ENCODE peak calls at places on chromosome 16, in six cellular contexts. One of them, this sample, is unnamed.

GRCh38 chr16:86522639-86523038 is 12.3 kb downstream of the FOXF1 start:
- DNase-seq in AG10803: no peak
- DNase-seq in ovary: peak
- DNase-seq in HepG2: no peak
- DNase-seq in fibroblast of villous mesenchyme: no peak
- DNase-seq in PC-3: no peak
- DNase-seq in this sample: no peak

GRCh38 chr16:55126456-55126855 is 195.8 kb downstream of the IRX5 start:
- DNase-seq in AG10803: no peak
- DNase-seq in ovary: no peak
- DNase-seq in HepG2: no peak
- DNase-seq in fibroblast of villous mesenchyme: no peak
- DNase-seq in PC-3: no peak
- DNase-seq in this sample: no peak

GRCh38 chr16:53775106-53775820 is 71.3 kb downstream of the FTO start:
- DNase-seq in AG10803: no peak
- DNase-seq in ovary: no peak
- DNase-seq in HepG2: no peak
- DNase-seq in fibroblast of villous mesenchyme: peak
- DNase-seq in PC-3: no peak
- DNase-seq in this sample: no peak

GRCh38 chr16:76583466-76583865 is 306.3 kb downstream of the CNTNAP4 start:
- DNase-seq in AG10803: no peak
- DNase-seq in ovary: no peak
- DNase-seq in HepG2: no peak
- DNase-seq in fibroblast of villous mesenchyme: no peak
- DNase-seq in PC-3: peak
- DNase-seq in this sample: peak

GRCh38 chr16:23434380-23434779 is 18.6 kb downstream of the COG7 start:
- DNase-seq in AG10803: peak
- DNase-seq in ovary: no peak
- DNase-seq in HepG2: peak
- DNase-seq in fibroblast of villous mesenchyme: peak
- DNase-seq in PC-3: peak
- DNase-seq in this sample: peak

GRCh38 chr16:57762365-57763289 is 27.1 kb downstream of the KATNB1 start:
- DNase-seq in AG10803: no peak
- DNase-seq in ovary: no peak
- DNase-seq in HepG2: no peak
- DNase-seq in fibroblast of villous mesenchyme: no peak
- DNase-seq in PC-3: no peak
- DNase-seq in this sample: no peak

GRCh38 chr16:22183901-22184614 is 21.8 kb downstream of the SDR42E2 start:
- DNase-seq in AG10803: no peak
- DNase-seq in ovary: no peak
- DNase-seq in HepG2: no peak
- DNase-seq in fibroblast of villous mesenchyme: no peak
- DNase-seq in PC-3: no peak
- DNase-seq in this sample: no peak

GRCh38 chr16:48583075-48584065 is 26.6 kb downstream of the N4BP1 start:
- DNase-seq in AG10803: peak
- DNase-seq in ovary: no peak
- DNase-seq in HepG2: no peak
- DNase-seq in fibroblast of villous mesenchyme: peak
- DNase-seq in PC-3: no peak
- DNase-seq in this sample: peak

GRCh38 chr16:13120557-13120956 is 219.2 kb downstream of the SHISA9 start:
- DNase-seq in AG10803: no peak
- DNase-seq in ovary: no peak
- DNase-seq in HepG2: no peak
- DNase-seq in fibroblast of villous mesenchyme: no peak
- DNase-seq in PC-3: no peak
- DNase-seq in this sample: no peak

GRCh38 chr16:50440531-50440930 is 71.7 kb upstream of the BRD7 start:
- DNase-seq in AG10803: no peak
- DNase-seq in ovary: no peak
- DNase-seq in HepG2: no peak
- DNase-seq in fibroblast of villous mesenchyme: no peak
- DNase-seq in PC-3: no peak
- DNase-seq in this sample: no peak

GRCh38 chr16:80804451-80805383 is at the start of gene CDYL2:
- DNase-seq in AG10803: peak
- DNase-seq in ovary: no peak
- DNase-seq in HepG2: no peak
- DNase-seq in fibroblast of villous mesenchyme: peak
- DNase-seq in PC-3: peak
- DNase-seq in this sample: no peak

GRCh38 chr16:81626181-81626674 is 152.9 kb upstream of the PLCG2 start:
- DNase-seq in AG10803: peak
- DNase-seq in ovary: no peak
- DNase-seq in HepG2: no peak
- DNase-seq in fibroblast of villous mesenchyme: no peak
- DNase-seq in PC-3: peak
- DNase-seq in this sample: peak

GRCh38 chr16:25014500-25015147 is 545 bp downstream of the ARHGAP17 start:
- DNase-seq in AG10803: peak
- DNase-seq in ovary: peak
- DNase-seq in HepG2: peak
- DNase-seq in fibroblast of villous mesenchyme: peak
- DNase-seq in PC-3: peak
- DNase-seq in this sample: peak

GRCh38 chr16:4315185-4316102 is at the start of gene GLIS2:
- DNase-seq in AG10803: peak
- DNase-seq in ovary: peak
- DNase-seq in HepG2: no peak
- DNase-seq in fibroblast of villous mesenchyme: peak
- DNase-seq in PC-3: peak
- DNase-seq in this sample: peak

GRCh38 chr16:46715769-46716305 is 26.4 kb downstream of the ORC6 start:
- DNase-seq in AG10803: peak
- DNase-seq in ovary: no peak
- DNase-seq in HepG2: no peak
- DNase-seq in fibroblast of villous mesenchyme: no peak
- DNase-seq in PC-3: no peak
- DNase-seq in this sample: peak

GRCh38 chr16:68704232-68704867 is 32.7 kb upstream of the CDH1 start:
- DNase-seq in AG10803: peak
- DNase-seq in ovary: peak
- DNase-seq in HepG2: peak
- DNase-seq in fibroblast of villous mesenchyme: peak
- DNase-seq in PC-3: peak
- DNase-seq in this sample: peak

GRCh38 chr16:80433617-80434016 is 107.2 kb upstream of the DYNLRB2 start:
- DNase-seq in AG10803: no peak
- DNase-seq in ovary: no peak
- DNase-seq in HepG2: no peak
- DNase-seq in fibroblast of villous mesenchyme: no peak
- DNase-seq in PC-3: peak
- DNase-seq in this sample: peak

GRCh38 chr16:788399-789126 is at the start of gene CHTF18:
- DNase-seq in AG10803: peak
- DNase-seq in ovary: peak
- DNase-seq in HepG2: peak
- DNase-seq in fibroblast of villous mesenchyme: peak
- DNase-seq in PC-3: peak
- DNase-seq in this sample: peak

GRCh38 chr16:69711115-69711740 is 15.1 kb downstream of the NQO1 start:
- DNase-seq in AG10803: no peak
- DNase-seq in ovary: peak
- DNase-seq in HepG2: no peak
- DNase-seq in fibroblast of villous mesenchyme: peak
- DNase-seq in PC-3: peak
- DNase-seq in this sample: peak

GRCh38 chr16:55495616-55496289 is 13.1 kb upstream of the LPCAT2 start:
- DNase-seq in AG10803: peak
- DNase-seq in ovary: no peak
- DNase-seq in HepG2: peak
- DNase-seq in fibroblast of villous mesenchyme: peak
- DNase-seq in PC-3: no peak
- DNase-seq in this sample: peak

GRCh38 chr16:397135-397661 is at the start of gene NME4:
- DNase-seq in AG10803: no peak
- DNase-seq in ovary: peak
- DNase-seq in HepG2: no peak
- DNase-seq in fibroblast of villous mesenchyme: no peak
- DNase-seq in PC-3: peak
- DNase-seq in this sample: no peak

GRCh38 chr16:12462690-12463646 is 340.7 kb downstream of the CPPED1 start:
- DNase-seq in AG10803: peak
- DNase-seq in ovary: no peak
- DNase-seq in HepG2: no peak
- DNase-seq in fibroblast of villous mesenchyme: peak
- DNase-seq in PC-3: no peak
- DNase-seq in this sample: peak

GRCh38 chr16:30637952-30638351 is 12.8 kb upstream of the PRR14 start:
- DNase-seq in AG10803: peak
- DNase-seq in ovary: no peak
- DNase-seq in HepG2: peak
- DNase-seq in fibroblast of villous mesenchyme: peak
- DNase-seq in PC-3: peak
- DNase-seq in this sample: peak

GRCh38 chr16:82899731-82900454 is 273.1 kb downstream of the CDH13 start:
- DNase-seq in AG10803: peak
- DNase-seq in ovary: no peak
- DNase-seq in HepG2: no peak
- DNase-seq in fibroblast of villous mesenchyme: no peak
- DNase-seq in PC-3: no peak
- DNase-seq in this sample: no peak

GRCh38 chr16:87552772-87553171 is 49.5 kb upstream of the JPH3 start:
- DNase-seq in AG10803: no peak
- DNase-seq in ovary: no peak
- DNase-seq in HepG2: no peak
- DNase-seq in fibroblast of villous mesenchyme: no peak
- DNase-seq in PC-3: peak
- DNase-seq in this sample: no peak

GRCh38 chr16:55261301-55261700 is 62.7 kb upstream of the IRX6 start:
- DNase-seq in AG10803: no peak
- DNase-seq in ovary: no peak
- DNase-seq in HepG2: no peak
- DNase-seq in fibroblast of villous mesenchyme: no peak
- DNase-seq in PC-3: no peak
- DNase-seq in this sample: no peak

GRCh38 chr16:87017388-87018012 is 299.7 kb downstream of the C16orf95 start:
- DNase-seq in AG10803: peak
- DNase-seq in ovary: no peak
- DNase-seq in HepG2: no peak
- DNase-seq in fibroblast of villous mesenchyme: peak
- DNase-seq in PC-3: peak
- DNase-seq in this sample: peak

GRCh38 chr16:85653226-85653917 is 35.4 kb downstream of the GINS2 start:
- DNase-seq in AG10803: no peak
- DNase-seq in ovary: no peak
- DNase-seq in HepG2: no peak
- DNase-seq in fibroblast of villous mesenchyme: no peak
- DNase-seq in PC-3: no peak
- DNase-seq in this sample: no peak

GRCh38 chr16:55184052-55184451 is 140.0 kb upstream of the IRX6 start:
- DNase-seq in AG10803: no peak
- DNase-seq in ovary: no peak
- DNase-seq in HepG2: no peak
- DNase-seq in fibroblast of villous mesenchyme: no peak
- DNase-seq in PC-3: no peak
- DNase-seq in this sample: no peak

GRCh38 chr16:69100046-69100765 is 5.2 kb upstream of the HAS3 start:
- DNase-seq in AG10803: no peak
- DNase-seq in ovary: no peak
- DNase-seq in HepG2: no peak
- DNase-seq in fibroblast of villous mesenchyme: no peak
- DNase-seq in PC-3: no peak
- DNase-seq in this sample: no peak

GRCh38 chr16:49048557-49048956 is 233.1 kb downstream of the CBLN1 start:
- DNase-seq in AG10803: no peak
- DNase-seq in ovary: no peak
- DNase-seq in HepG2: peak
- DNase-seq in fibroblast of villous mesenchyme: no peak
- DNase-seq in PC-3: peak
- DNase-seq in this sample: no peak

GRCh38 chr16:4200000-4200780 is 41.7 kb downstream of the SRL start:
- DNase-seq in AG10803: peak
- DNase-seq in ovary: peak
- DNase-seq in HepG2: peak
- DNase-seq in fibroblast of villous mesenchyme: peak
- DNase-seq in PC-3: peak
- DNase-seq in this sample: peak

GRCh38 chr16:69829338-69829737 is 67.2 kb downstream of the WWP2 start:
- DNase-seq in AG10803: no peak
- DNase-seq in ovary: no peak
- DNase-seq in HepG2: no peak
- DNase-seq in fibroblast of villous mesenchyme: no peak
- DNase-seq in PC-3: no peak
- DNase-seq in this sample: no peak

GRCh38 chr16:15897834-15898254 is 9.4 kb upstream of the CEP20 start:
- DNase-seq in AG10803: peak
- DNase-seq in ovary: no peak
- DNase-seq in HepG2: no peak
- DNase-seq in fibroblast of villous mesenchyme: peak
- DNase-seq in PC-3: peak
- DNase-seq in this sample: peak

GRCh38 chr16:57377080-57377841 is 5.0 kb downstream of the CX3CL1 start:
- DNase-seq in AG10803: no peak
- DNase-seq in ovary: no peak
- DNase-seq in HepG2: peak
- DNase-seq in fibroblast of villous mesenchyme: peak
- DNase-seq in PC-3: peak
- DNase-seq in this sample: no peak

GRCh38 chr16:35788381-35788780 is 2329.0 kb downstream of the TP53TG3F start:
- DNase-seq in AG10803: no peak
- DNase-seq in ovary: no peak
- DNase-seq in HepG2: no peak
- DNase-seq in fibroblast of villous mesenchyme: no peak
- DNase-seq in PC-3: no peak
- DNase-seq in this sample: no peak
- H3K4me3 ChIP-seq in AG10803: no peak
- H3K4me3 ChIP-seq in ovary: no peak
- H3K4me3 ChIP-seq in HepG2: no peak
- H3K4me3 ChIP-seq in fibroblast of villous mesenchyme: no peak
- H3K4me3 ChIP-seq in PC-3: no peak
- H3K4me3 ChIP-seq in this sample: no peak

GRCh38 chr16:89216315-89217137 is 977 bp upstream of the ZNF778 start:
- DNase-seq in AG10803: peak
- DNase-seq in ovary: peak
- DNase-seq in HepG2: peak
- DNase-seq in fibroblast of villous mesenchyme: peak
- DNase-seq in PC-3: peak
- DNase-seq in this sample: peak
- TF ChIP-seq CTCF in AG10803: peak
- TF ChIP-seq CTCF in ovary: peak
- TF ChIP-seq CTCF in HepG2: peak
- TF ChIP-seq CTCF in fibroblast of villous mesenchyme: peak
- TF ChIP-seq CTCF in PC-3: peak
- TF ChIP-seq CTCF in this sample: peak

GRCh38 chr16:3029499-3030127 is 5.8 kb downstream of the THOC6 start:
- DNase-seq in AG10803: peak
- DNase-seq in ovary: no peak
- DNase-seq in HepG2: no peak
- DNase-seq in fibroblast of villous mesenchyme: peak
- DNase-seq in PC-3: no peak
- DNase-seq in this sample: peak
- H3K4me3 ChIP-seq in AG10803: peak
- H3K4me3 ChIP-seq in ovary: no peak
- H3K4me3 ChIP-seq in HepG2: peak
- H3K4me3 ChIP-seq in fibroblast of villous mesenchyme: peak
- H3K4me3 ChIP-seq in PC-3: no peak
- H3K4me3 ChIP-seq in this sample: no peak

GRCh38 chr16:84332975-84333684 is 35.2 kb upstream of the ATP2C2 start:
- DNase-seq in AG10803: no peak
- DNase-seq in ovary: no peak
- DNase-seq in HepG2: no peak
- DNase-seq in fibroblast of villous mesenchyme: no peak
- DNase-seq in PC-3: no peak
- DNase-seq in this sample: no peak
- TF ChIP-seq CTCF in AG10803: no peak
- TF ChIP-seq CTCF in ovary: no peak
- TF ChIP-seq CTCF in HepG2: peak
- TF ChIP-seq CTCF in fibroblast of villous mesenchyme: no peak
- TF ChIP-seq CTCF in PC-3: no peak
- TF ChIP-seq CTCF in this sample: no peak